ENCODE peak calls at places on chromosome 19, in nine cellular contexts. U, N, R, V, L, S, I, K and O are unnamed samples.

GRCh38 chr19:35126624-35126959 is 8.3 kb downstream of the LGI4 start:
- DNase-seq in R (no peak), S (no peak), V (no peak), K (no peak), I (no peak), N (no peak), L (no peak), U (no peak), O (no peak)

GRCh38 chr19:42422576-42423461 is 4.4 kb downstream of the LIPE start:
- DNase-seq in U (peak; percentile 22), K (no peak), R (peak; percentile 11), L (no peak), S (no peak), V (no peak), I (no peak), N (no peak), O (peak; percentile 74)

GRCh38 chr19:39403331-39404312 is 3.0 kb upstream of the ZFP36 start:
- DNase-seq in S (peak; percentile 99), U (peak; percentile 99), L (peak; percentile 99), I (peak; percentile 99), N (peak; percentile 100), V (peak; percentile 98), K (peak; percentile 99), R (peak; percentile 97), O (peak; percentile 97)

GRCh38 chr19:2837430-2837829 is 3.8 kb upstream of the ZNF555 start:
- DNase-seq in K (no peak), S (no peak), V (no peak), R (no peak), N (no peak), I (no peak), L (no peak), U (no peak), O (no peak)

GRCh38 chr19:35389192-35389861 is 18.5 kb downstream of the GPR42 start:
- DNase-seq in R (no peak), K (no peak), V (no peak), S (no peak), L (no peak), N (no peak), U (no peak), I (no peak), O (peak; percentile 4)

GRCh38 chr19:32407004-32407992 is 1.7 kb downstream of the DPY19L3 start:
- DNase-seq in I (peak; percentile 57), U (peak; percentile 31), K (peak; percentile 37), N (peak; percentile 89), L (peak; percentile 39), S (no peak), R (peak; percentile 70), V (no peak), O (peak; percentile 78)

GRCh38 chr19:35357867-35358573 is at the start of gene FFAR3:
- DNase-seq in R (no peak), S (no peak), L (no peak), U (peak; percentile 69), I (no peak), K (peak; percentile 11), N (peak; percentile 49), V (no peak), O (no peak)

GRCh38 chr19:10333758-10334339 is 520 bp upstream of the RAVER1 start:
- DNase-seq in K (no peak), S (no peak), U (peak; percentile 13), R (no peak), I (no peak), N (no peak), V (no peak), L (peak; percentile 7), O (no peak)

GRCh38 chr19:10113592-10113963 is 2.1 kb downstream of the P2RY11 start:
- DNase-seq in I (peak; percentile 63), K (no peak), L (no peak), S (no peak), V (no peak), R (no peak), U (no peak), N (no peak), O (no peak)

GRCh38 chr19:41226874-41227390 is 7.9 kb downstream of the AXL start:
- DNase-seq in I (no peak), K (no peak), R (no peak), L (no peak), N (no peak), V (no peak), U (no peak), S (no peak), O (no peak)

GRCh38 chr19:57850553-57851017 is 926 bp downstream of the ZNF587 start:
- DNase-seq in S (no peak), N (peak; percentile 67), R (peak; percentile 82), I (peak; percentile 74), V (no peak), U (peak; percentile 54), L (peak; percentile 64), K (peak; percentile 31), O (peak; percentile 73)

GRCh38 chr19:15979293-15979692 is 30.5 kb downstream of the OR10H4 start:
- DNase-seq in R (no peak), U (no peak), V (no peak), N (no peak), L (no peak), K (no peak), S (no peak), I (no peak), O (no peak)

GRCh38 chr19:15198006-15198356 is 2.8 kb downstream of the NOTCH3 start:
- DNase-seq in K (no peak), I (no peak), L (no peak), N (no peak), U (no peak), S (no peak), R (no peak), V (no peak), O (peak; percentile 44)

GRCh38 chr19:31261651-31262331 is 87.4 kb downstream of the TSHZ3 start:
- DNase-seq in I (no peak), V (no peak), N (no peak), U (peak; percentile 33), K (peak; percentile 38), L (no peak), R (no peak), S (no peak), O (no peak)

GRCh38 chr19:4539697-4540581 is at the start of gene LRG1:
- DNase-seq in N (no peak), V (no peak), I (peak; percentile 88), K (no peak), R (no peak), S (no peak), U (peak; percentile 63), L (no peak), O (peak; percentile 38)

GRCh38 chr19:45152504-45153338 is 8.1 kb downstream of the NKPD1 start:
- DNase-seq in K (peak; percentile 40), I (no peak), V (no peak), N (peak; percentile 59), U (peak; percentile 78), R (peak; percentile 54), S (no peak), L (peak; percentile 24), O (peak; percentile 48)

GRCh38 chr19:6828698-6829633 is 56.5 kb downstream of the VAV1 start:
- DNase-seq in L (no peak), K (no peak), U (no peak), I (no peak), V (no peak), R (no peak), S (no peak), N (no peak), O (peak; percentile 36)

GRCh38 chr19:16249826-16250434 is 52.2 kb downstream of the AP1M1 start:
- DNase-seq in N (peak; percentile 69), S (no peak), R (peak; percentile 16), L (peak; percentile 15), I (no peak), V (peak; percentile 28), U (peak; percentile 18), K (peak; percentile 41), O (no peak)

DNA sequence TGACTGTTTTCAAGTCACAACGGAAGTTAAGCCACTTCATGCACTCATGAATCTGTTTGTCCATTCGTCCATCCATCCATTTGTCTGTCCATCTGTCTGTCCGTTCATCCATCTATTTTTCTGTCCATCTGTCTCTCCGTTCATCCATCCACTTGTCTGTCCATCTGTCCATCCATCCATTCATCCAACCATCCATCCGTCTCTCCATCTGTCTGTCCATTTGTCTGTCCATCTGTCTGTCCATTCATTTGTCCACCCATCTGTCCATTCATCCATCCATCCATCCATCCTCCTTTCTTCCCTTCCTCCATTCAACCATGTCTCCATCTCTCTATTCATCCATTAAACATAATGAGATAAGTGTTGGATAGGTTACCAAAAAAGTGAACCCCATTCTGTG is 123.5 kb upstream of the UQCRFS1 start:
- DNase-seq in N (no peak), U (no peak), I (no peak), V (no peak), L (no peak), S (no peak), K (no peak), R (no peak), O (no peak)
- H3K4me3 ChIP-seq in N (no peak overlapping the region), U (no peak overlapping the region), I (no peak overlapping the region), V (no peak overlapping the region), L (no peak overlapping the region), S (no peak overlapping the region), K (no peak overlapping the region), R (no peak overlapping the region), O (no peak overlapping the region)

GRCh38 chr19:7869453-7869909 is 4.7 kb downstream of the PRR36 start:
- DNase-seq in N (no peak), V (no peak), U (peak; percentile 51), L (no peak), S (no peak), I (no peak), K (peak; percentile 28), R (no peak), O (peak; percentile 85)
- TF ChIP-seq CTCF in N (no peak), V (peak; percentile 1), U (no peak), L (no peak), S (no peak), I (no peak), K (no peak), R (no peak), O (no peak)

GRCh38 chr19:996051-996838 is 4.0 kb upstream of the GRIN3B start:
- DNase-seq in L (peak; percentile 45), U (peak; percentile 54), R (peak; percentile 64), S (no peak), I (peak; percentile 72), K (peak; percentile 53), V (no peak), N (peak; percentile 62), O (peak; percentile 79)
- H3K4me3 ChIP-seq in L (peak overlapping the region; percentile 17), U (peak overlapping the region; percentile 29), R (no peak overlapping the region), S (no peak overlapping the region), I (no peak overlapping the region), K (peak overlapping the region; percentile 9), V (peak overlapping the region; percentile 32), N (no peak overlapping the region), O (peak overlapping the region; percentile 21)

GRCh38 chr19:50007170-50007569 is 18.0 kb downstream of the VRK3 start:
- DNase-seq in S (no peak), K (no peak), U (no peak), I (no peak), L (no peak), N (no peak), V (no peak), R (no peak), O (no peak)
- TF ChIP-seq CTCF in S (no peak), K (no peak), U (no peak), I (no peak), L (no peak), N (no peak), V (no peak), R (no peak), O (no peak)